ENCODE peak calls at places on chromosomes 12 and 14, in nine cellular contexts. E is activated CD8-positive, alpha-beta memory T cell treated with anti-CD3 and anti-CD28 coated beads, Interleukin-2, amount 50 U/mL, for 4 hours; M is left ventricle myocardium inferior; I is T-helper 2 cell; R is body of pancreas; Q is activated naive CD8-positive, alpha-beta T cell treated with anti-CD3 and anti-CD28 coated beads, Interleukin-2, amount 50 U/mL, for 24 hours; H is left colon; X is mesendoderm; C is naive thymus-derived CD4-positive, alpha-beta T cell. Y is an unnamed sample.
A peak's percentile ranks its signal among the peaks of the same experiment; 100 is the strongest.

GRCh38 chr12:47878918-47879481 is 25.8 kb downstream of the VDR start:
- DNase-seq in E (no peak), M (no peak), I (no peak), R (no peak), Q (no peak), H (no peak), X (no peak), C (no peak), Y (peak; percentile 54)

GRCh38 chr12:49798248-49798647 is 30.0 kb downstream of the NCKAP5L start:
- DNase-seq in E (no peak), M (no peak), I (no peak), R (no peak), Q (no peak), H (no peak), X (no peak), C (no peak), Y (no peak)

GRCh38 chr12:18696971-18697602 is 40.7 kb downstream of the PLCZ1 start:
- DNase-seq in E (no peak), M (no peak), I (no peak), R (no peak), Q (no peak), H (no peak), X (no peak), C (no peak), Y (no peak)

GRCh38 chr14:100383727-100384158 is 60.6 kb downstream of the SLC25A47 start:
- DNase-seq in E (peak; percentile 64), M (peak; percentile 53), I (peak; percentile 64), R (peak; percentile 73), Q (peak; percentile 66), H (peak; percentile 58), X (peak; percentile 79), C (peak; percentile 71), Y (peak; percentile 88)

GRCh38 chr14:71290960-71291466 is 383.8 kb downstream of the PCNX1 start:
- DNase-seq in E (peak; percentile 26), M (no peak), I (peak; percentile 28), R (no peak), Q (peak; percentile 43), H (no peak), X (peak; percentile 8), C (no peak), Y (peak; percentile 66)

GRCh38 chr14:93655078-93655750 is 133.1 kb downstream of the PRIMA1 start:
- DNase-seq in E (no peak), M (no peak), I (peak; percentile 13), R (peak; percentile 15), Q (peak; percentile 2), H (no peak), X (peak; percentile 82), C (no peak), Y (no peak)

GRCh38 chr12:108839011-108839889 is 18.1 kb downstream of the SSH1 start:
- DNase-seq in E (no peak), M (peak; percentile 51), I (no peak), R (peak; percentile 43), Q (no peak), H (no peak), X (no peak), C (no peak), Y (no peak)

GRCh38 chr14:73223049-73223448 is 14.3 kb upstream of the PAPLN start:
- DNase-seq in E (no peak), M (no peak), I (peak; percentile 25), R (no peak), Q (no peak), H (no peak), X (no peak), C (no peak), Y (no peak)

GRCh38 chr14:74604896-74605295 is 7.1 kb downstream of the LTBP2 start:
- DNase-seq in E (no peak), M (no peak), I (no peak), R (no peak), Q (no peak), H (no peak), X (no peak), C (no peak), Y (no peak)

GRCh38 chr12:122858171-122858570 is 22.9 kb downstream of the HIP1R start:
- DNase-seq in E (no peak), M (no peak), I (no peak), R (peak; percentile 27), Q (no peak), H (no peak), X (no peak), C (no peak), Y (no peak)

GRCh38 chr14:75823334-75823733 is 158.5 kb downstream of the TGFB3 start:
- DNase-seq in E (no peak), M (no peak), I (no peak), R (no peak), Q (no peak), H (no peak), X (no peak), C (no peak), Y (no peak)

GRCh38 chr12:271165-271564 is 8.5 kb upstream of the SLC6A13 start:
- DNase-seq in E (no peak), M (no peak), I (no peak), R (no peak), Q (no peak), H (no peak), X (no peak), C (no peak), Y (no peak)

GRCh38 chr14:75342762-75343599 is 64.4 kb downstream of the FOS start:
- DNase-seq in E (no peak), M (no peak), I (no peak), R (no peak), Q (no peak), H (no peak), X (no peak), C (no peak), Y (no peak)

GRCh38 chr14:75453817-75454434 is 26.1 kb downstream of the JDP2 start:
- DNase-seq in E (no peak), M (no peak), I (peak; percentile 54), R (no peak), Q (peak; percentile 12), H (no peak), X (peak; percentile 37), C (no peak), Y (no peak)

GRCh38 chr14:92659765-92660561 is 88.5 kb downstream of the LGMN start:
- DNase-seq in E (no peak), M (peak; percentile 55), I (no peak), R (peak; percentile 37), Q (no peak), H (peak; percentile 63), X (no peak), C (no peak), Y (no peak)

Y was measured in activated effector memory CD4-positive, alpha-beta T cell treated with anti-CD3 and anti-CD28 coated beads, Interleukin-2, amount 50 U/mL, for 16 hours.